ENCODE peak calls at places on chromosomes 4 and X, in four cellular contexts. C is A549, I is retinal pigment epithelial cell, M is NCI-H774. U is an unnamed sample.

GRCh38 chrX:19554786-19555185 is 39.5 kb upstream of the MAP3K15 start:
- DNase-seq in C (no peak), I (no peak), M (no peak), U (no peak)

GRCh38 chr4:105966046-105966445 is 70.8 kb downstream of the NPNT start:
- DNase-seq in C (no peak), I (no peak), M (no peak), U (no peak)

GRCh38 chrX:31166832-31167231 is 95.0 kb upstream of the FTHL17 start:
- DNase-seq in C (no peak), I (no peak), M (no peak), U (no peak)

GRCh38 chr4:78417603-78418002 is 134.0 kb upstream of the ANXA3 start:
- DNase-seq in C (no peak), I (no peak), M (no peak), U (no peak)

GRCh38 chrX:154719132-154719675 is 31.7 kb downstream of the GAB3 start:
- DNase-seq in C (no peak), I (no peak), M (no peak), U (no peak)

GRCh38 chrX:19739683-19740082 is 147.7 kb downstream of the SH3KBP1 start:
- DNase-seq in C (peak), I (no peak), M (no peak), U (no peak)

GRCh38 chrX:41563881-41564280 is 116.7 kb downstream of the NYX start:
- DNase-seq in C (no peak), I (no peak), M (no peak), U (no peak)

GRCh38 chr4:168630445-168631187 is 133.8 kb downstream of the PALLD start:
- DNase-seq in C (peak), I (no peak), M (no peak), U (no peak)

U was measured in NCI-H748 treated with DMSO at 0.1 percent for 48 hours.